ENCODE peak calls at places on chromosome 11, in seven cellular contexts. One of them, this sample, is unnamed.

GRCh38 chr11:120125005-120125404 is 12.9 kb downstream of the TRIM29 start:
- DNase-seq in K562: peak
- DNase-seq in AG09319: no peak
- DNase-seq in A673: no peak
- DNase-seq in hepatocyte: peak
- DNase-seq in pancreas: no peak
- DNase-seq in IMR-90: peak
- DNase-seq in this sample: peak

GRCh38 chr11:64629103-64629502 is 38.1 kb downstream of the SLC22A12 start:
- DNase-seq in AG09319: no peak
- DNase-seq in IMR-90: no peak
- DNase-seq in hepatocyte: no peak
- DNase-seq in A673: no peak
- DNase-seq in K562: no peak
- DNase-seq in pancreas: no peak
- DNase-seq in this sample: no peak

GRCh38 chr11:106828976-106829375 is 189.3 kb downstream of the GUCY1A2 start:
- DNase-seq in K562: no peak
- DNase-seq in hepatocyte: no peak
- DNase-seq in AG09319: no peak
- DNase-seq in A673: no peak
- DNase-seq in IMR-90: no peak
- DNase-seq in pancreas: no peak
- DNase-seq in this sample: no peak

GRCh38 chr11:14309425-14310192 is 49.4 kb downstream of the RRAS2 start:
- DNase-seq in A673: no peak
- DNase-seq in K562: no peak
- DNase-seq in hepatocyte: no peak
- DNase-seq in AG09319: no peak
- DNase-seq in pancreas: no peak
- DNase-seq in IMR-90: no peak
- DNase-seq in this sample: no peak

GRCh38 chr11:697811-698311 is 2.2 kb downstream of the TMEM80 start:
- DNase-seq in pancreas: no peak
- DNase-seq in K562: no peak
- DNase-seq in A673: no peak
- DNase-seq in AG09319: no peak
- DNase-seq in IMR-90: peak
- DNase-seq in hepatocyte: no peak
- DNase-seq in this sample: peak

GRCh38 chr11:110425751-110426545 is 3.8 kb upstream of the FDX1 start:
- DNase-seq in A673: peak
- DNase-seq in pancreas: no peak
- DNase-seq in K562: peak
- DNase-seq in hepatocyte: no peak
- DNase-seq in AG09319: peak
- DNase-seq in IMR-90: peak
- DNase-seq in this sample: peak

GRCh38 chr11:65891180-65892136 is 985 bp downstream of the CCDC85B start:
- DNase-seq in pancreas: no peak
- DNase-seq in IMR-90: no peak
- DNase-seq in A673: peak
- DNase-seq in hepatocyte: no peak
- DNase-seq in K562: no peak
- DNase-seq in AG09319: no peak
- DNase-seq in this sample: peak

GRCh38 chr11:31813242-31813960 is 2.3 kb upstream of the PAX6 start:
- DNase-seq in AG09319: no peak
- DNase-seq in A673: peak
- DNase-seq in K562: no peak
- DNase-seq in pancreas: no peak
- DNase-seq in IMR-90: no peak
- DNase-seq in hepatocyte: no peak
- DNase-seq in this sample: no peak

GRCh38 chr11:113189909-113190667 is 124.3 kb upstream of the TTC12 start:
- DNase-seq in hepatocyte: no peak
- DNase-seq in A673: no peak
- DNase-seq in pancreas: no peak
- DNase-seq in IMR-90: no peak
- DNase-seq in AG09319: peak
- DNase-seq in K562: peak
- DNase-seq in this sample: peak

GRCh38 chr11:108944486-108945178 is 279.8 kb downstream of the DDX10 start:
- DNase-seq in AG09319: no peak
- DNase-seq in K562: no peak
- DNase-seq in A673: no peak
- DNase-seq in hepatocyte: no peak
- DNase-seq in pancreas: no peak
- DNase-seq in IMR-90: no peak
- DNase-seq in this sample: no peak

GRCh38 chr11:87081358-87081757 is 43.6 kb downstream of the TMEM135 start:
- DNase-seq in hepatocyte: no peak
- DNase-seq in A673: no peak
- DNase-seq in AG09319: no peak
- DNase-seq in IMR-90: no peak
- DNase-seq in pancreas: no peak
- DNase-seq in K562: no peak
- DNase-seq in this sample: no peak

GRCh38 chr11:38824573-38824972 is 2226.5 kb upstream of the RAG2 start:
- DNase-seq in K562: no peak
- DNase-seq in IMR-90: peak
- DNase-seq in pancreas: no peak
- DNase-seq in hepatocyte: peak
- DNase-seq in AG09319: no peak
- DNase-seq in A673: peak
- DNase-seq in this sample: no peak

GRCh38 chr11:65445101-65445603 is 22.6 kb downstream of the NEAT1 start:
- DNase-seq in AG09319: no peak
- DNase-seq in IMR-90: peak
- DNase-seq in A673: no peak
- DNase-seq in K562: no peak
- DNase-seq in hepatocyte: no peak
- DNase-seq in pancreas: no peak
- DNase-seq in this sample: no peak

GRCh38 chr11:11635456-11635855 is 13.7 kb upstream of the GALNT18 start:
- DNase-seq in hepatocyte: no peak
- DNase-seq in pancreas: no peak
- DNase-seq in IMR-90: no peak
- DNase-seq in A673: no peak
- DNase-seq in K562: no peak
- DNase-seq in AG09319: no peak
- DNase-seq in this sample: no peak

GRCh38 chr11:12602421-12602820 is 71.8 kb upstream of the TEAD1 start:
- DNase-seq in AG09319: no peak
- DNase-seq in K562: peak
- DNase-seq in pancreas: no peak
- DNase-seq in A673: peak
- DNase-seq in IMR-90: no peak
- DNase-seq in hepatocyte: no peak
- DNase-seq in this sample: no peak

GRCh38 chr11:108669711-108670110 is 4.8 kb downstream of the DDX10 start:
- DNase-seq in A673: no peak
- DNase-seq in K562: no peak
- DNase-seq in AG09319: no peak
- DNase-seq in hepatocyte: peak
- DNase-seq in pancreas: no peak
- DNase-seq in IMR-90: no peak
- DNase-seq in this sample: no peak

GRCh38 chr11:47233989-47234668 is 14.5 kb downstream of the ACP2 start:
- DNase-seq in AG09319: no peak
- DNase-seq in IMR-90: peak
- DNase-seq in hepatocyte: peak
- DNase-seq in K562: peak
- DNase-seq in pancreas: no peak
- DNase-seq in A673: peak
- DNase-seq in this sample: peak

GRCh38 chr11:68142028-68142412 is 20.8 kb upstream of the CHKA start:
- DNase-seq in pancreas: peak
- DNase-seq in IMR-90: no peak
- DNase-seq in AG09319: no peak
- DNase-seq in hepatocyte: no peak
- DNase-seq in K562: no peak
- DNase-seq in A673: no peak
- DNase-seq in this sample: no peak

GRCh38 chr11:117859061-117859460 is 17.4 kb downstream of the FXYD6 start:
- DNase-seq in K562: no peak
- DNase-seq in AG09319: no peak
- DNase-seq in pancreas: no peak
- DNase-seq in IMR-90: no peak
- DNase-seq in hepatocyte: no peak
- DNase-seq in A673: no peak
- DNase-seq in this sample: no peak

GRCh38 chr11:94794287-94795168 is 26.4 kb downstream of the AMOTL1 start:
- DNase-seq in hepatocyte: no peak
- DNase-seq in K562: no peak
- DNase-seq in pancreas: peak
- DNase-seq in IMR-90: peak
- DNase-seq in A673: peak
- DNase-seq in AG09319: peak
- DNase-seq in this sample: peak

GRCh38 chr11:132427611-132428010 is 1057.2 kb downstream of the NTM start:
- DNase-seq in hepatocyte: no peak
- DNase-seq in IMR-90: no peak
- DNase-seq in A673: no peak
- DNase-seq in K562: no peak
- DNase-seq in AG09319: no peak
- DNase-seq in pancreas: no peak
- DNase-seq in this sample: no peak

GRCh38 chr11:111372538-111372937 is 6.5 kb downstream of the POU2AF1 start:
- DNase-seq in K562: no peak
- DNase-seq in IMR-90: no peak
- DNase-seq in pancreas: no peak
- DNase-seq in hepatocyte: no peak
- DNase-seq in AG09319: no peak
- DNase-seq in A673: peak
- DNase-seq in this sample: no peak

DNA sequence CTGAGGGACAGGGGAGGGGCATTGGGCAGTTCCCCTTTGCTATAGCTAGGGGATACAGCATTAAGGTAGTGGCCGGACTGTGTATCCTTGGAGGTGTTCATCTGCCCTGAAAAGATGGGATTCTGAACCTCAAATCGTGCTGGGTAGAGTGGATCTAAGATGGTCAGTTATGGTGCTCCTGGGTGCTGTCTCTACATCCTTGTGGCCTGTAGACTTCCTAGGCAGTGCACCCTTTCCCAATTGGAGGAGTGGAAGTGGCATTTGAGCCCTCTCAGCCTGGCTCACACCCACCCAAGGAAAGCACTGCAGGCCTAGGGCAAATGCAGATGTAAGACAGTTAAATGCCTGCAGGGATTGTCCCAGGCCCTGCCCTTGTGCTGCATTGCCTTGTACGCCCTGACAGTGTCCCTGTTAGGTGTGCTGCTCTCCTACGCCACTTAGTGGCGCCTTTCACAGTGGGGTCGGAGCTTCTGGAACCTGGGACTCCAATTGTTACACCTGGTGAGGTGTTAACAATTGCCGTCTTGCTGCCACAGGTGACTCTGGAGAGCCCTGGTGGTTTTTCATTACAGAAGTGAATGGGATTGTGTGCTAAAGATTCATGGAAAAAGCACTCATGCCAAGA is 35.0 kb downstream of the PPFIBP2 start:
- DNase-seq in AG09319: no peak
- DNase-seq in pancreas: no peak
- DNase-seq in hepatocyte: peak
- DNase-seq in K562: peak
- DNase-seq in A673: no peak
- DNase-seq in IMR-90: no peak
- DNase-seq in this sample: no peak
- TF ChIP-seq CTCF in AG09319: no peak
- TF ChIP-seq CTCF in pancreas: peak
- TF ChIP-seq CTCF in hepatocyte: peak
- TF ChIP-seq CTCF in K562: peak
- TF ChIP-seq CTCF in A673: peak
- TF ChIP-seq CTCF in IMR-90: no peak
- TF ChIP-seq CTCF in this sample: peak

GRCh38 chr11:76637491-76638266 is 32.9 kb downstream of the LRRC32 start:
- DNase-seq in K562: no peak
- DNase-seq in IMR-90: no peak
- DNase-seq in AG09319: no peak
- DNase-seq in pancreas: no peak
- DNase-seq in hepatocyte: peak
- DNase-seq in A673: no peak
- DNase-seq in this sample: no peak
- TF ChIP-seq CTCF in K562: no peak
- TF ChIP-seq CTCF in IMR-90: no peak
- TF ChIP-seq CTCF in AG09319: no peak
- TF ChIP-seq CTCF in pancreas: no peak
- TF ChIP-seq CTCF in hepatocyte: no peak
- TF ChIP-seq CTCF in A673: no peak
- TF ChIP-seq CTCF in this sample: no peak

DNA sequence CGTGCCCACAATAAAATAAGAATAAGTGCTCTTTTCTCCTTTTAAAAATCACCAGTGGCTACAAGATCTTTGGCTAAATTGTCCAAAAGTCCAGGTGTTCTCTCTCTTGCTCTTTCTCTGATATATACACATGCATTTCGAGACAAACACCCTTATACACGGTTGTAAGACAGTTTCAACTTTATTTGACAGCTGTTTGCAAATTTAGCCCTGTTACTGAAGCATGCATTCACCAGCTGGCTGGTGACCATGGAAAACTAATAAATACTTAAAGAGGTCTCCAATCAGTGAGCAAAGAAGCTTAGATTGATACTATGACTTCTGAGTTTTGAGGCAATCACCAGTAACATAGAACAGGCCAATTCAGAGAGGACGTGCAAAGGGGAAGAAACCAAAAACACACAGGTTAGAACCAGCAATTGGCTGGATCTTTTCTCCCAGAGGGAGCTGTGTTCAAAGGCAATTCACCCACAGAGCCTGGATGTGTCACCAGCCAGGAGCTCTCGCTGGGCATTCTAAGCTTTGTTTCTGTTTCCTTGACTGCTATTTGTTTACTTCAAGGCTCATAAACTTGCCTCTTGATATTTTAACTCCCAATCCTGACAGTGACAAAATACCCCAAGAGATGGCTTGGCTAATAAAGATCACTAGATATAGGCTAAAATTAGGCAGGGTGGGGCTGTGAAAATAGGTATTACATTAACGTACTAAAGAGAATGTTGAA is 113.5 kb upstream of the MTMR2 start:
- DNase-seq in K562: no peak
- DNase-seq in A673: peak
- DNase-seq in hepatocyte: peak
- DNase-seq in pancreas: no peak
- DNase-seq in IMR-90: no peak
- DNase-seq in AG09319: no peak
- DNase-seq in this sample: peak
- TF ChIP-seq CTCF in K562: no peak
- TF ChIP-seq CTCF in A673: no peak
- TF ChIP-seq CTCF in hepatocyte: no peak
- TF ChIP-seq CTCF in pancreas: no peak
- TF ChIP-seq CTCF in IMR-90: no peak
- TF ChIP-seq CTCF in AG09319: peak
- TF ChIP-seq CTCF in this sample: no peak

DNA sequence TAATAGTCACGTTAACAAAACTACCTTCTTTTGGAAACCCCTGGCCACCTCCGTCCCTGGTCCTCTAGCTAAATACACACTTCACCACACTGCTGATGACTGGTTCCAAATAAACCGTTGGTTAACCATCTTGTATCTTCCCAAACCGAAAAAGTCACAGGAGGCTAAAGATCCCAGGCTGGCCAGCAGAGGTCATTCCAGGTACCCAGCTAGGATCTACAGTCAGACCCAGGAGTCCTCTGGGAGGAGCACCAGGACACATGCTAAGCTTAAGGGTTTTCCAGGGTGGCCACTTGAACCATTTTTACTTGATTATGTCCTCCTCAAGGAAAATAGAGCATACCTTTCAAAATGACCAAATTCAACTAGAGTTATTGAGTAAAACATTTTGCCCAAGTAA is 103.2 kb downstream of the ETS1 start:
- DNase-seq in AG09319: no peak
- DNase-seq in IMR-90: no peak
- DNase-seq in K562: no peak
- DNase-seq in hepatocyte: no peak
- DNase-seq in pancreas: no peak
- DNase-seq in A673: no peak
- DNase-seq in this sample: no peak
- TF ChIP-seq CTCF in AG09319: no peak
- TF ChIP-seq CTCF in IMR-90: no peak
- TF ChIP-seq CTCF in K562: peak
- TF ChIP-seq CTCF in hepatocyte: no peak
- TF ChIP-seq CTCF in pancreas: no peak
- TF ChIP-seq CTCF in A673: no peak
- TF ChIP-seq CTCF in this sample: peak